ENCODE peak calls at places on chromosomes 5 and 9, in nine cellular contexts. One of them, this sample, is unnamed.

GRCh38 chr5:165457854-165458481 is 1952.5 kb downstream of the MAT2B start:
- DNase-seq in mucosa of descending colon: peak
- DNase-seq in hepatocyte: peak
- DNase-seq in astrocyte of the spinal cord: peak
- DNase-seq in lung: no peak
- DNase-seq in CD8-positive, alpha-beta memory T cell: no peak
- DNase-seq in GM23248: peak
- DNase-seq in stomach: no peak
- DNase-seq in cardiac fibroblast: peak
- DNase-seq in this sample: peak

GRCh38 chr5:134053840-134054338 is 49.1 kb upstream of the VDAC1 start:
- DNase-seq in cardiac fibroblast: peak
- DNase-seq in stomach: no peak
- DNase-seq in CD8-positive, alpha-beta memory T cell: no peak
- DNase-seq in GM23248: peak
- DNase-seq in mucosa of descending colon: peak
- DNase-seq in astrocyte of the spinal cord: peak
- DNase-seq in hepatocyte: no peak
- DNase-seq in lung: no peak
- DNase-seq in this sample: peak

GRCh38 chr5:135482383-135482933 is 30.3 kb upstream of the TIFAB start:
- DNase-seq in lung: no peak
- DNase-seq in mucosa of descending colon: no peak
- DNase-seq in astrocyte of the spinal cord: no peak
- DNase-seq in hepatocyte: no peak
- DNase-seq in GM23248: no peak
- DNase-seq in CD8-positive, alpha-beta memory T cell: no peak
- DNase-seq in cardiac fibroblast: no peak
- DNase-seq in stomach: no peak
- DNase-seq in this sample: no peak

GRCh38 chr5:1097381-1097893 is 14.4 kb downstream of the SLC12A7 start:
- DNase-seq in CD8-positive, alpha-beta memory T cell: no peak
- DNase-seq in hepatocyte: no peak
- DNase-seq in stomach: no peak
- DNase-seq in astrocyte of the spinal cord: no peak
- DNase-seq in cardiac fibroblast: no peak
- DNase-seq in GM23248: no peak
- DNase-seq in mucosa of descending colon: no peak
- DNase-seq in lung: no peak
- DNase-seq in this sample: no peak

GRCh38 chr9:136437430-136437829 is 2.2 kb downstream of the INPP5E start:
- DNase-seq in lung: no peak
- DNase-seq in astrocyte of the spinal cord: peak
- DNase-seq in cardiac fibroblast: peak
- DNase-seq in hepatocyte: no peak
- DNase-seq in mucosa of descending colon: no peak
- DNase-seq in CD8-positive, alpha-beta memory T cell: no peak
- DNase-seq in stomach: no peak
- DNase-seq in GM23248: peak
- DNase-seq in this sample: no peak

GRCh38 chr9:113929634-113930092 is 53.6 kb downstream of the ZNF618 start:
- DNase-seq in lung: no peak
- DNase-seq in cardiac fibroblast: peak
- DNase-seq in stomach: peak
- DNase-seq in astrocyte of the spinal cord: peak
- DNase-seq in CD8-positive, alpha-beta memory T cell: no peak
- DNase-seq in mucosa of descending colon: no peak
- DNase-seq in hepatocyte: no peak
- DNase-seq in GM23248: peak
- DNase-seq in this sample: no peak

GRCh38 chr9:127598839-127599549 is 13.1 kb upstream of the STXBP1 start:
- DNase-seq in mucosa of descending colon: no peak
- DNase-seq in stomach: no peak
- DNase-seq in astrocyte of the spinal cord: no peak
- DNase-seq in cardiac fibroblast: no peak
- DNase-seq in lung: no peak
- DNase-seq in hepatocyte: no peak
- DNase-seq in CD8-positive, alpha-beta memory T cell: no peak
- DNase-seq in GM23248: no peak
- DNase-seq in this sample: no peak

GRCh38 chr5:72291601-72292000 is 28.4 kb downstream of the MRPS27 start:
- DNase-seq in hepatocyte: no peak
- DNase-seq in mucosa of descending colon: no peak
- DNase-seq in GM23248: no peak
- DNase-seq in astrocyte of the spinal cord: no peak
- DNase-seq in CD8-positive, alpha-beta memory T cell: no peak
- DNase-seq in stomach: no peak
- DNase-seq in lung: no peak
- DNase-seq in cardiac fibroblast: no peak
- DNase-seq in this sample: no peak

GRCh38 chr5:34022131-34022705 is 14.4 kb upstream of the AMACR start:
- DNase-seq in stomach: no peak
- DNase-seq in hepatocyte: no peak
- DNase-seq in cardiac fibroblast: peak
- DNase-seq in astrocyte of the spinal cord: peak
- DNase-seq in CD8-positive, alpha-beta memory T cell: no peak
- DNase-seq in mucosa of descending colon: no peak
- DNase-seq in GM23248: peak
- DNase-seq in lung: no peak
- DNase-seq in this sample: peak

GRCh38 chr5:105501315-105501714 is 1938.7 kb upstream of the NUDT12 start:
- DNase-seq in CD8-positive, alpha-beta memory T cell: no peak
- DNase-seq in stomach: no peak
- DNase-seq in GM23248: no peak
- DNase-seq in hepatocyte: no peak
- DNase-seq in cardiac fibroblast: no peak
- DNase-seq in mucosa of descending colon: no peak
- DNase-seq in lung: no peak
- DNase-seq in astrocyte of the spinal cord: no peak
- DNase-seq in this sample: no peak

GRCh38 chr5:131511934-131512333 is 123.1 kb downstream of the RAPGEF6 start:
- DNase-seq in hepatocyte: no peak
- DNase-seq in cardiac fibroblast: no peak
- DNase-seq in CD8-positive, alpha-beta memory T cell: no peak
- DNase-seq in astrocyte of the spinal cord: no peak
- DNase-seq in stomach: no peak
- DNase-seq in mucosa of descending colon: no peak
- DNase-seq in lung: no peak
- DNase-seq in GM23248: no peak
- DNase-seq in this sample: no peak

GRCh38 chr5:131513780-131514179 is 121.2 kb downstream of the RAPGEF6 start:
- DNase-seq in cardiac fibroblast: no peak
- DNase-seq in stomach: no peak
- DNase-seq in mucosa of descending colon: no peak
- DNase-seq in astrocyte of the spinal cord: no peak
- DNase-seq in lung: no peak
- DNase-seq in GM23248: no peak
- DNase-seq in hepatocyte: no peak
- DNase-seq in CD8-positive, alpha-beta memory T cell: no peak
- DNase-seq in this sample: peak

GRCh38 chr5:131515348-131515747 is 119.7 kb downstream of the RAPGEF6 start:
- DNase-seq in lung: no peak
- DNase-seq in GM23248: no peak
- DNase-seq in CD8-positive, alpha-beta memory T cell: no peak
- DNase-seq in astrocyte of the spinal cord: no peak
- DNase-seq in hepatocyte: no peak
- DNase-seq in mucosa of descending colon: no peak
- DNase-seq in stomach: no peak
- DNase-seq in cardiac fibroblast: no peak
- DNase-seq in this sample: no peak

GRCh38 chr5:131509811-131510210 is 125.2 kb downstream of the RAPGEF6 start:
- DNase-seq in cardiac fibroblast: no peak
- DNase-seq in GM23248: no peak
- DNase-seq in hepatocyte: no peak
- DNase-seq in stomach: no peak
- DNase-seq in lung: no peak
- DNase-seq in mucosa of descending colon: no peak
- DNase-seq in CD8-positive, alpha-beta memory T cell: no peak
- DNase-seq in astrocyte of the spinal cord: no peak
- DNase-seq in this sample: no peak

DNA sequence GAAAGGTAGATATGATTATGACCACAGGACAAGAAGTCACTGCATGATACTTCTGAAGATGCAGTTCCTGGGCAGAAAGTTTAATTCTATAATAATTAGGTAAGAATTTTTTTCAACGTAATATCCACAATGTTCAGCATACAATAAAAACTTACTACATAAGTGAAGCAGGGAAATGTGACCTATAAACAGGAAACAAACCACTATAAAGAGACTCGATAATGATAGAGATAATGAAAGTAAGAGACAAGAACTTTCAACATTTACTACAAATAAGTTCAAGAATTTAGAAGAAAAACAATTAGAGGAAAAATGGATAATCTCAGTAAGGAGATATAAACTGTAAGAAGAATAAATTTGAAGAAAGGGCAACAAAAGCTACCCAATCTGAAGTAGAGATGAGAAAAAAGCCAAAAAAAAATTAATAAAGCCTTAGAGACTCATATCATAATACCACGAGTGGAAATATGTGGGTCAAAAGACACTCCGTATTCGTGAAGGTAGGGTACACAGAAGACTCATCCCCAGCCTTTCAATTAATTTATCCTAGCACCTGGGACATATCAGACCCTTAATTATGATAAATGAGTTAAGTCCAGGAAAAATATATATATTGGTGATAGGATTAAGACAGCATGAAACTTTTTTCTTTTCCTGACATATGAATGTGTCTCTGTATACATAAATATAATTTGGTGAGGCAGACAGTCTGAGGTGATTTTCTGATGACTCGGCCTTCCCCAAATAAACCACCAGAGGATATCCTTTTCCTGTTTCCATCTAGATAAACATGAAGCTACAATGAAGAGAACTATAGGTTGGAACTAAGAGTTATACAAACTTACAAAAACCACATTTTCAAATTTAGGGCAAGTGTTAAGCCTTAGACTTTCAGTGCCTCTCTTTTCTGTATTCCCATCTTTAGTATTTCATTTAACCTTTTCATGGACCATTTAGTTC is 120.4 kb downstream of the RAPGEF6 start:
- DNase-seq in stomach: no peak
- DNase-seq in lung: no peak
- DNase-seq in mucosa of descending colon: no peak
- DNase-seq in hepatocyte: no peak
- DNase-seq in cardiac fibroblast: peak
- DNase-seq in GM23248: peak
- DNase-seq in astrocyte of the spinal cord: no peak
- DNase-seq in CD8-positive, alpha-beta memory T cell: peak
- DNase-seq in this sample: peak
- H3K4me3 ChIP-seq in stomach: no peak
- H3K4me3 ChIP-seq in lung: no peak
- H3K4me3 ChIP-seq in mucosa of descending colon: no peak
- H3K4me3 ChIP-seq in hepatocyte: no peak
- H3K4me3 ChIP-seq in cardiac fibroblast: no peak
- H3K4me3 ChIP-seq in GM23248: no peak
- H3K4me3 ChIP-seq in astrocyte of the spinal cord: no peak
- H3K4me3 ChIP-seq in CD8-positive, alpha-beta memory T cell: peak
- H3K4me3 ChIP-seq in this sample: peak

DNA sequence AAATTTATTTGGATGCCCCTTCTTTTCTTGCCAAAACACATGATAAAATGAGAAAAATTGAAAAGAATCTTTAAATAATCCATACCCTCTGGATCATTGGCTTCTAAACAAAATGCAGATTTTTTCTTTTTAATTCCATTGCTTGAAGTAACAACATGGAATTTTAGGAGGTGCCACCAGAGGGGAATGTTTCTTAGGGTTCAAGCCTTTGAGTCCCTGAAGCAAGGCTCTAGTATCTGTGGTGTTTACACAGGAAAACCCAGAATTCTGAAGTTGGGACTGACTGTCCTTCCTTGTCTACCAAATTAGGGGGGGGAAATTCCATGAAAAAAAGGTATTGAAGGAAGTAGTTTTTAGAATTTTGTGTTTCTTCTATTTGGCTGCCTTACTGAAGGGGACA is 69.4 kb downstream of the LMNB1 start:
- DNase-seq in CD8-positive, alpha-beta memory T cell: no peak
- DNase-seq in hepatocyte: no peak
- DNase-seq in stomach: no peak
- DNase-seq in cardiac fibroblast: peak
- DNase-seq in GM23248: peak
- DNase-seq in astrocyte of the spinal cord: peak
- DNase-seq in lung: no peak
- DNase-seq in mucosa of descending colon: no peak
- DNase-seq in this sample: no peak
- H3K4me3 ChIP-seq in CD8-positive, alpha-beta memory T cell: no peak
- H3K4me3 ChIP-seq in hepatocyte: no peak
- H3K4me3 ChIP-seq in stomach: no peak
- H3K4me3 ChIP-seq in cardiac fibroblast: no peak
- H3K4me3 ChIP-seq in GM23248: no peak
- H3K4me3 ChIP-seq in astrocyte of the spinal cord: no peak
- H3K4me3 ChIP-seq in lung: no peak
- H3K4me3 ChIP-seq in mucosa of descending colon: no peak
- H3K4me3 ChIP-seq in this sample: no peak

DNA sequence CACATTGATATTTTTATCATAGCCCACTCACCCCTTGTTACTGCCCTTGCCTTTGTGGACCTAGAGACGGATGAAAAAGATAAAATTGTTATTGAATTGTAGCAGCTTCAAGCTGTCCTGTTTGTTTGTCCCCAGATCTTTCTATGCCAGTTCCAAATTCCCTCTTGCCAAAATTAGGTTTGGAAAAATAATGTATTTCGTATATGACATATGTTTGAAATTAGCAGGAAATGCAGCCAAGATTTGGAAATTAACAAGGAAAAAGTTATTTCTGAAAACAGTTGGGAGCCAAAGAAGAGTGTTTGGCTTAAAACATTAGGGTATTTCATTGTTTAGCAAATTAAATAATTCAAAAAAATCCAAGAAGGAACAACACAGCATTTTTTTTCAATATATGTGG is 33.5 kb downstream of the SPATA31D1 start:
- DNase-seq in GM23248: peak
- DNase-seq in astrocyte of the spinal cord: no peak
- DNase-seq in stomach: no peak
- DNase-seq in mucosa of descending colon: no peak
- DNase-seq in lung: no peak
- DNase-seq in cardiac fibroblast: no peak
- DNase-seq in hepatocyte: no peak
- DNase-seq in CD8-positive, alpha-beta memory T cell: no peak
- DNase-seq in this sample: no peak
- H3K4me3 ChIP-seq in GM23248: no peak
- H3K4me3 ChIP-seq in astrocyte of the spinal cord: no peak
- H3K4me3 ChIP-seq in stomach: no peak
- H3K4me3 ChIP-seq in mucosa of descending colon: no peak
- H3K4me3 ChIP-seq in lung: no peak
- H3K4me3 ChIP-seq in cardiac fibroblast: no peak
- H3K4me3 ChIP-seq in hepatocyte: no peak
- H3K4me3 ChIP-seq in CD8-positive, alpha-beta memory T cell: no peak
- H3K4me3 ChIP-seq in this sample: no peak

DNA sequence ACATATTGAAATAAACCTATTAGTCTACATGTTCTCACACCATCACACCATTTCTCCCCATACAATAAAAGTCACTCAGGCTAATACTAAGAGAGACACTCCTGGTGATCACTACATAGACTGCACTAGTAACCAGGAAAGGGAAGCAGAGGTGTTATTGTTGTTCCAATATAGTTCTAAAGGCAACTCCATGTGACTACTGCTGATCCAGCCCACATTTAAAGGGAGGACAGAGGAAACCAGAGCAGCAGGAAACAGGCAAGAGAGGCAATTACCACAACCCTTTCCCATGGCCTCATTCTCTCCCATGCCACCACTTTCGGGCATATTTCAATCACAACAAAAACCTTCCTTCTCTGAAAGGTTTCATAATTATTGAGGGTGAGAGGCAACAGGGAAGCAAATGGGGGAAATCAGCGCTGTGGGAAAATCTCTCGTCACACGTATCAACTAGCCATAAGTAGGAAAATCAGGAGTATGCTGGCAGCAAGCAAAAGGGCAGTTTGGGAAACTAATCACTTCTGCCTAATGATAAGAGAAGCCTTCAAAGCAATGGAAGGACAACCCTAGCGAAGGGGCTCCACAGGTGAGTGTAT is 1.8 kb downstream of the UBAP2 start:
- DNase-seq in mucosa of descending colon: peak
- DNase-seq in stomach: no peak
- DNase-seq in lung: no peak
- DNase-seq in GM23248: peak
- DNase-seq in cardiac fibroblast: peak
- DNase-seq in astrocyte of the spinal cord: no peak
- DNase-seq in hepatocyte: peak
- DNase-seq in CD8-positive, alpha-beta memory T cell: no peak
- DNase-seq in this sample: peak
- H3K4me3 ChIP-seq in mucosa of descending colon: no peak
- H3K4me3 ChIP-seq in stomach: peak
- H3K4me3 ChIP-seq in lung: no peak
- H3K4me3 ChIP-seq in GM23248: peak
- H3K4me3 ChIP-seq in cardiac fibroblast: peak
- H3K4me3 ChIP-seq in astrocyte of the spinal cord: peak
- H3K4me3 ChIP-seq in hepatocyte: peak
- H3K4me3 ChIP-seq in CD8-positive, alpha-beta memory T cell: no peak
- H3K4me3 ChIP-seq in this sample: peak